ENCODE peak calls at places on chromosomes 13 and 19, in four cellular contexts. H is stomach, P is adrenal gland, M is endothelial cell of umbilical vein. X is an unnamed sample. For H3K4me1, the result is how much of the 10 kb centered on the place peaks cover.

GRCh38 chr19:6521718-6522646 is 8.8 kb upstream of the TNFSF9 start:
- DNase-seq in H (peak), P (peak), M (no peak), X (no peak)

GRCh38 chr19:33281296-33281926 is 20.9 kb downstream of the CEBPA start:
- DNase-seq in H (no peak), P (no peak), M (no peak), X (no peak)

GRCh38 chr13:64471916-64472315 is 2758.2 kb downstream of the PCDH9 start:
- DNase-seq in H (no peak), P (no peak), M (peak), X (no peak)

GRCh38 chr19:2166741-2167738 is 3.3 kb downstream of the DOT1L start:
- DNase-seq in H (peak), P (peak), M (peak), X (peak)

GRCh38 chr19:41095703-41096102 is 7.5 kb downstream of the CYP2A13 start:
- DNase-seq in H (no peak), P (no peak), M (no peak), X (no peak)

GRCh38 chr19:38478273-38478971 is 44.9 kb downstream of the RYR1 start:
- DNase-seq in H (no peak), P (peak), M (no peak), X (no peak)

GRCh38 chr13:99993660-99994455 is 12.3 kb downstream of the ZIC2 start:
- DNase-seq in H (no peak), P (no peak), M (no peak), X (no peak)

GRCh38 chr13:73767191-73767741 is 366.9 kb downstream of the KLF12 start:
- DNase-seq in H (no peak), P (no peak), M (peak), X (no peak)

GRCh38 chr13:105773887-105774538 is 761.4 kb downstream of the EFNB2 start:
- DNase-seq in H (no peak), P (no peak), M (peak), X (no peak)

GRCh38 chr19:40687525-40688016 is 2.9 kb downstream of the NUMBL start:
- DNase-seq in H (peak), P (peak), M (no peak), X (peak)

GRCh38 chr13:30038884-30039283 is 188.5 kb upstream of the UBL3 start:
- DNase-seq in H (no peak), P (no peak), M (no peak), X (no peak)

GRCh38 chr13:90447034-90447734 is 900.3 kb upstream of the MIR17HG start:
- DNase-seq in H (no peak), P (no peak), M (no peak), X (no peak)

GRCh38 chr19:18596752-18597157 is 8.2 kb downstream of the REX1BD start:
- DNase-seq in H (peak), P (peak), M (peak), X (peak)

GRCh38 chr19:48308695-48309586 is 16.4 kb upstream of the EMP3 start:
- DNase-seq in H (no peak), P (no peak), M (peak), X (no peak)

GRCh38 chr13:44199627-44200207 is 173.9 kb upstream of the SERP2 start:
- DNase-seq in H (peak), P (no peak), M (no peak), X (peak)

GRCh38 chr13:19050901-19051300 is 130.7 kb downstream of the TUBA3C start:
- DNase-seq in H (no peak), P (no peak), M (no peak), X (no peak)

GRCh38 chr13:30103161-30103858 is 204.0 kb downstream of the KATNAL1 start:
- DNase-seq in H (no peak), P (no peak), M (no peak), X (no peak)

GRCh38 chr13:111389621-111390521 is 69.4 kb downstream of the TEX29 start:
- DNase-seq in H (peak), P (no peak), M (no peak), X (peak)

GRCh38 chr19:12720851-12721655 is 2.7 kb downstream of the TNPO2 start:
- DNase-seq in H (no peak), P (peak), M (no peak), X (peak)

GRCh38 chr13:30370916-30371521 is 51.3 kb upstream of the UBE2L5 start:
- DNase-seq in H (no peak), P (no peak), M (no peak), X (no peak)

GRCh38 chr13:89925107-89925506 is 1422.4 kb upstream of the MIR17HG start:
- DNase-seq in H (no peak), P (no peak), M (peak), X (no peak)

GRCh38 chr19:48424694-48425219 is 21.0 kb upstream of the GRWD1 start:
- DNase-seq in H (no peak), P (peak), M (peak), X (peak)

GRCh38 chr13:29771247-29771646 is 79.2 kb downstream of the UBL3 start:
- DNase-seq in H (no peak), P (no peak), M (peak), X (no peak)

DNA sequence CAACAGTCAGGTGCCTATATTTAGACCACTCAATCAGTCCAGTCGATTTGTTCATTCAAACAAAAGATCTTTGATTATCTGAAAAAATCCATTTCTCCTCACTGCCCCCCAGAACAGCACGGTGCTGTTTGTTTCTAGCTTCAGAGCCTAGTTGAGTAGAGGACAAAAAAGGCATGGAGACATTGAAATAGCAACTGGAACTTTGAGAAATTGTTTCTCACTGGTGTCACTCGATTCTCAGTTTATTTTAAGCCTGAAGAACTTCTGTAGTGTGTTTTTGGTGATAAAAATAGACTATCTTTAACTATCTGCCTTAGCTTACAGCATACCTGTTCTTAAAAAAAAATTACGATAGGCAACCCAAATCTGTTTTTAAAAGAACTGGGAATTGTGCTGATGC is 67.1 kb downstream of the ARHGAP35 start:
- DNase-seq in H (no peak), P (no peak), M (no peak), X (no peak)
- H3K4me1 ChIP-seq in H (under half), P (under half), M (under half), X (half or more)

GRCh38 chr19:45408830-45409593 is 2.6 kb downstream of the POLR1G start:
- DNase-seq in H (no peak), P (no peak), M (no peak), X (no peak)
- TF ChIP-seq POLR2A in H (no peak), P (no peak), M (no peak), X (no peak)

DNA sequence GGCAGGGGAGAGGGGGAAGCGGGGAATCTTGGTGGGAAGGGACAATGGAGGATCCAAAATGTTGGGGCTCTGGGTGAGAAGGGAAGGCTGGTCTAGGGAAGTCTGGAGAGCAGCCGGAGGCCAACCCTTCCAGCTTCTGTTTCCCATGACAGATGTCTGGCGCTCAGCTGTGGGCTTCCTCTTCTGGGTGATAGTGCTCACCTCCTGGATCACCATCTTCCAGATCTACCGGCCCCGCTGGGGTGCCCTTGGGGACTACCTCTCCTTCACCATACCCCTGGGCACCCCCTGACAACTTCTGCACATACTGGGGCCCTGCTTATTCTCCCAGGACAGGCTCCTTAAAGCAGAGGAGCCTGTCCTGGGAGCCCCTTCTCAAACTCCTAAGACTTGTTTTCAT is 1.1 kb downstream of the PSENEN start:
- DNase-seq in H (no peak), P (no peak), M (no peak), X (no peak)
- H3K4me1 ChIP-seq in H (under half), P (under half), M (under half), X (half or more)

GRCh38 chr19:49581007-49581508 is at the start of gene PRRG2:
- DNase-seq in H (peak), P (no peak), M (no peak), X (no peak)
- TF ChIP-seq POLR2A in H (no peak), P (no peak), M (no peak), X (no peak)